ENCODE peak calls at places on chromosomes 13 and 19, in five cellular contexts. O is WTC11, V is IMR-90, M is left ventricle myocardium inferior, J is fibroblast of lung. Y is an unnamed sample.

GRCh38 chr19:38263696-38264485 is 482 bp upstream of the SPINT2 start:
- DNase-seq in M (no peak), O (peak; percentile 97), V (peak; percentile 45), J (peak; percentile 69), Y (peak; percentile 84)

GRCh38 chr19:13099073-13099999 is 3.3 kb downstream of the LYL1 start:
- DNase-seq in J (no peak), O (peak; percentile 69), M (peak; percentile 81), V (no peak), Y (peak; percentile 86)

GRCh38 chr13:111253334-111253872 is 67.0 kb upstream of the TEX29 start:
- DNase-seq in J (no peak), O (no peak), V (peak; percentile 30), M (no peak), Y (no peak)

GRCh38 chr19:28332351-28332750 is 880.6 kb downstream of the UQCRFS1 start:
- DNase-seq in J (no peak), V (no peak), O (no peak), M (no peak), Y (no peak)

GRCh38 chr19:5060591-5061339 is 91.9 kb downstream of the KDM4B start:
- DNase-seq in J (no peak), O (no peak), M (no peak), V (no peak), Y (no peak)

GRCh38 chr19:45173816-45174215 is 4.2 kb downstream of the TRAPPC6A start:
- DNase-seq in V (peak; percentile 79), O (no peak), M (no peak), J (peak; percentile 86), Y (no peak)

GRCh38 chr13:94947392-94947791 is 235.0 kb upstream of the SOX21 start:
- DNase-seq in M (no peak), J (no peak), O (no peak), V (no peak), Y (no peak)

GRCh38 chr13:21006141-21007005 is 55.0 kb downstream of the LATS2 start:
- DNase-seq in M (no peak), O (no peak), J (no peak), V (no peak), Y (no peak)

GRCh38 chr19:3479819-3480215 is 508 bp downstream of the SMIM24 start:
- DNase-seq in M (no peak), V (no peak), O (peak; percentile 75), J (no peak), Y (no peak)

GRCh38 chr13:76848596-76848995 is 37.6 kb downstream of the KCTD12 start:
- DNase-seq in J (no peak), V (peak; percentile 10), O (no peak), M (peak; percentile 34), Y (no peak)

GRCh38 chr13:71913717-71914116 is 46.7 kb upstream of the DACH1 start:
- DNase-seq in V (no peak), J (no peak), M (no peak), O (no peak), Y (no peak)

GRCh38 chr13:44283598-44283997 is 90.0 kb upstream of the SERP2 start:
- DNase-seq in O (no peak), J (no peak), M (no peak), V (no peak), Y (no peak)

GRCh38 chr19:29779921-29780320 is 31.9 kb upstream of the CCNE1 start:
- DNase-seq in O (peak; percentile 51), V (no peak), J (no peak), M (no peak), Y (no peak)

GRCh38 chr19:5145521-5146511 is 176.9 kb downstream of the KDM4B start:
- DNase-seq in M (peak; percentile 11), O (peak; percentile 10), J (no peak), V (no peak), Y (no peak)

GRCh38 chr19:37654118-37654517 is 1.1 kb downstream of the ZFP30 start:
- DNase-seq in J (peak; percentile 10), O (no peak), V (no peak), M (no peak), Y (no peak)

DNA sequence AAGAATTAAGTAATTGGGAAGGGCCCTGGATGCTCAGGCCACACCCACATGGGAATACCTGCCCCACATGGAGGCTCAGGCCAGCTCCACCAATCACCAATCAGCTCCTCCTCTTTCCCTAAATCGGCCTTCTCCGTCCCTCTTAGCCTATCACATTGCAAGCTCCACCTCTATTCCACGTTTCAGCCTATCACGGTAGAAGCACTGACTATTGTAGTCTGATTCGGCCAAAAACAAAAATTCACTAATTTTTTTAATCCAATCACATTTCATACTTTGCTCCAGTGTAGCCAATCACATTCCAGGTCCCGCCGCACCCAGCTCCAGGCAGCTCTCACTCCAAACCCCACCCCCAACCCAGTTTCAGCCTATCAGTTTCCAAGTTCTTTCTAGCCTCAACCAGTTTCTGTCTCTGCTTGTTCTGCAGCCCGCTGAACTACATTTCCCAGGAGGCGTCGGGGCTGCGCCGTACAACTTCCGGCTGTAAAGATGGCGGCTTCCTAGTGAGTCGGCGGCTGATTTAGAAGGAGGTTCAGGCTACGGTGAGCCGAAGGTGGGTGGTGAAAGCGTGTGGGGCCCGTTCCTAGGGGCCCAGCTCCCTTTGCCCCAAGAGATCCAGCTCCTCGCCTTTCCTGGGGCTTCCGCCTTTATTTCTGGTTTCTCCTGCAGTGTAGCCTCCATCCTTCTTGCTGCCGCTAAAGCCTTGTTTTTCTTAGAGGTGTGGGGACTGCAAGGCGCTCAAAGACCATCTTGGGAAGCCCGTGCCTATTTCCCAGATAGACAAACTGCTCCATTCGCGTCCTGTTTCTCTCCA is at the start of gene BABAM1:
- DNase-seq in O (peak; percentile 96), M (peak; percentile 94), V (peak; percentile 100), J (peak; percentile 100), Y (peak; percentile 97)
- TF ChIP-seq CTCF in O (no peak), M (no peak), V (no peak), J (no peak), Y (no peak)

DNA sequence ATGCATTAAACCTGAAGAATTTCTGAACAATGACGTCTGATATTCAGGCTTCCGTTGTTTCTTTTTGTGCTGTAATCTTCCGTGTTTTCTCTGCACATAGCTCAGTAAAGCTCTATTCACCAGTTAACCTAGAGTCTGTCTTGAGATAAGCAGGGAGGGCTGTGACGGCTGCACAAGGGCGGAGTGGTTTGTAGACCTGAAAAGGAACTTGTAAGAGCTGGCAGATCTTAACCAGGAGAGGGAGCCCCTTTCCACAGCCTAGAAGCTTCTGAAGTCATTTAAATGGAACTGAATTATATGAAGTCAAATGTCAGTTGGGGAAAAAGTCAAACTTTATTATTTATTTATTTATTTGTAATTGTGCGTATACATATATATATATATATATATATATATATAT is 27.5 kb downstream of the DPRX start:
- DNase-seq in V (no peak), M (no peak), J (no peak), O (peak; percentile 69), Y (no peak)
- TF ChIP-seq CTCF in V (no peak), M (peak; percentile 54), J (no peak), O (peak; percentile 35), Y (no peak)

DNA sequence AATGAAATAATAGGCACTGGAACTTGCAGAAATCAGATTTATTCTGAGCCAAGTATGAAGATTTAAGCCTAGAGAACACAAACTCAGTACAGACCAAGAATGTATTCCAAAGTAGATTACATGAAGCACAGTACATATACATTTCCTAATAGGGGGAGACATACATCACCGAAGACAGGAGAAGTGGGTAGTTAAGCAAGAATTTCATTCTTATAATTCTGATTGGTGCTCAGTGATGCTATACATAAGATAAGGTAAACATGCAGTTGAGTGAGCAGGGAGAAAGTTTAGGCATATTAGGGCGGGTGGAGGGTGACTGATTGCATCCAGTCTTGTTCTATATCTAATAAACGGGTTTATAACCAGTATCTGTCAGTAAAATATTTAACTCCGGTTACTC is 2218.7 kb downstream of the PCDH9 start:
- DNase-seq in O (no peak), M (no peak), J (no peak), V (no peak), Y (no peak)
- TF ChIP-seq CTCF in O (no peak), M (no peak), J (no peak), V (no peak), Y (no peak)

GRCh38 chr19:1624458-1624857 is 19.2 kb upstream of the UQCR11 start:
- DNase-seq in V (peak; percentile 37), J (peak; percentile 43), O (peak; percentile 89), M (peak; percentile 31), Y (peak; percentile 77)
- TF ChIP-seq CTCF in V (peak; percentile 59), J (peak; percentile 56), O (peak; percentile 72), M (peak; percentile 59), Y (peak; percentile 73)

GRCh38 chr19:50501186-50501567 is 9.8 kb downstream of the JOSD2 start:
- DNase-seq in J (no peak), V (no peak), M (no peak), O (no peak), Y (no peak)
- TF ChIP-seq CTCF in J (no peak), V (no peak), M (no peak), O (no peak), Y (no peak)